ENCODE peak calls at places on chromosomes 1 and 21, in eight cellular contexts. Y is GM23338, T is PC-3, D is GM23248, L is OCI-LY7, V is MM.1S, X is HCT116, Q is hepatocyte. B is an unnamed sample. For H4K20me1, the result is how much of the 10 kb centered on the place peaks cover.

GRCh38 chr1:215502081-215502480 is 65.0 kb upstream of the KCTD3 start:
- DNase-seq in Y (no peak), T (no peak), D (no peak), L (no peak), V (no peak), X (no peak), Q (no peak), B (no peak)

GRCh38 chr21:44971672-44971995 is 31.8 kb downstream of the SLX9 start:
- DNase-seq in Y (no peak), T (no peak), D (no peak), L (no peak), V (no peak), X (no peak), Q (no peak), B (no peak)

GRCh38 chr1:32240140-32240951 is 6.7 kb upstream of the FAM167B start:
- DNase-seq in Y (peak), T (peak), D (peak), L (peak), V (peak), X (peak), Q (peak), B (peak)

GRCh38 chr1:59230622-59231021 is 66.3 kb upstream of the FGGY start:
- DNase-seq in Y (no peak), T (no peak), D (peak), L (no peak), V (no peak), X (no peak), Q (no peak), B (no peak)

GRCh38 chr1:82491301-82491986 is 690.7 kb downstream of the ADGRL2 start:
- DNase-seq in Y (no peak), T (no peak), D (peak), L (no peak), V (no peak), X (no peak), Q (no peak), B (no peak)

GRCh38 chr1:15128520-15129313 is 24.8 kb upstream of the TMEM51 start:
- DNase-seq in Y (peak), T (peak), D (peak), L (peak), V (peak), X (peak), Q (peak), B (peak)

GRCh38 chr1:83959824-83960441 is 39.0 kb downstream of the TTLL7 start:
- DNase-seq in Y (no peak), T (no peak), D (peak), L (no peak), V (no peak), X (no peak), Q (no peak), B (no peak)

GRCh38 chr21:31260790-31261189 is 83.3 kb downstream of the TIAM1 start:
- DNase-seq in Y (no peak), T (no peak), D (peak), L (no peak), V (no peak), X (no peak), Q (no peak), B (no peak)

GRCh38 chr1:96843196-96843595 is 121.6 kb downstream of the PTBP2 start:
- DNase-seq in Y (no peak), T (no peak), D (peak), L (no peak), V (no peak), X (no peak), Q (peak), B (no peak)

GRCh38 chr1:41568204-41568603 is 83.7 kb upstream of the EDN2 start:
- DNase-seq in Y (no peak), T (no peak), D (no peak), L (no peak), V (no peak), X (no peak), Q (no peak), B (no peak)
- H4K20me1 ChIP-seq in Y (under half), T (under half), D (under half), L (under half), V (under half), X (under half), Q (under half), B (under half)

GRCh38 chr1:151831605-151832004 is at the start of gene RORC:
- DNase-seq in Y (no peak), T (no peak), D (no peak), L (no peak), V (no peak), X (no peak), Q (no peak), B (no peak)

GRCh38 chr1:151829352-151830046 is 2.1 kb downstream of the RORC start:
- DNase-seq in Y (no peak), T (no peak), D (no peak), L (no peak), V (no peak), X (no peak), Q (no peak), B (no peak)

GRCh38 chr1:151828931-151829330 is 2.7 kb downstream of the RORC start:
- DNase-seq in Y (peak), T (peak), D (peak), L (no peak), V (no peak), X (no peak), Q (peak), B (peak)

GRCh38 chr1:151831256-151831591 is 378 bp downstream of the RORC start:
- DNase-seq in Y (no peak), T (no peak), D (no peak), L (no peak), V (no peak), X (no peak), Q (no peak), B (no peak)

DNA sequence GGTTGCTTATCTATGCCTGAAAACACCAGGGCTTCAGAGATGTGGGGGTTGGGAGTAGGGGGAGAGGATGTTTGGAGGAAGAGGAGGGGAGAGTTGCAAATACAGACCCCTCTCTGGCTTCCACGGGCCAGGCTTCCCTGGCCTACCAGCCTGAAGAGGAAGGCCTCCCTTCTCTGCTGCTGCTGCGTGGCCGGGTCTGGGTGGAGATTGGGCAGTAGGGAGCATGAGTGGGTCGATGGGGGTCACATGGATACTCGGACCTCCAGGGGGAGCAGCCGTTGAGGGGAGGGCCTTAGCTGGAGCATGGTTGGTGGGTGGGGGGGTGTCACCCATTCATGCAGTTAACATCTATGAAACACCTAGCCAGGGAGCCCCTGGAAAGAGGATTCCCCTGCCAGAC is 1.5 kb downstream of the RORC start:
- DNase-seq in Y (no peak), T (no peak), D (no peak), L (no peak), V (no peak), X (no peak), Q (no peak), B (no peak)
- H3K4me3 ChIP-seq in Y (peak), T (no peak), D (no peak), L (no peak), V (no peak), X (no peak), Q (no peak), B (no peak)

DNA sequence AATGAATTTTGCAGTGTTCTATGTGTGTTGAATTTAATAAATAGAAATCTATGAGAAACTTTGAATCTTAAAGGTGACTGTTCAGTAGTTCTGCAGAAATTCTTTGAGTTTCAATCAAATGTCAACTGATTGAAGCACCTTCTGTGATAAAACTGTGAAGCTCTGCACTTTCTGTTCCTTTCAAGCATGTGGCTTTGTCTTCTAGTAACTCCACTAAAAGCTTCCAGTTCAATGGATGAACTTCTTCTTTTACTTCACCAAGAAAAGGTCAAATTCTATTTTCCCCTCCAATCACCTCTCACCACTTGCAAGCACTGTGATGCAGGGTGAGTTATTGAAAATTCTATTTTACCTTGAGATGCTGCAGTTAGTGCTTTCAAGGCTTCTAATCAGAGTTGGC is 515.3 kb upstream of the B3GALT2 start:
- DNase-seq in Y (no peak), T (no peak), D (no peak), L (no peak), V (no peak), X (no peak), Q (no peak), B (no peak)
- TF ChIP-seq EZH2phosphoT487 in Y (no peak), T (no peak), D (no peak), L (no peak), V (no peak), X (no peak), Q (no peak), B (no peak)

GRCh38 chr1:176196728-176197127 is 10.4 kb downstream of the COP1 start:
- DNase-seq in Y (no peak), T (no peak), D (no peak), L (no peak), V (no peak), X (no peak), Q (no peak), B (no peak)

GRCh38 chr1:176198413-176198812 is 8.7 kb downstream of the COP1 start:
- DNase-seq in Y (no peak), T (no peak), D (no peak), L (no peak), V (no peak), X (no peak), Q (no peak), B (no peak)

GRCh38 chr1:176193663-176194062 is 13.4 kb downstream of the COP1 start:
- DNase-seq in Y (no peak), T (no peak), D (no peak), L (no peak), V (no peak), X (no peak), Q (no peak), B (no peak)

GRCh38 chr1:176193023-176193422 is 14.1 kb downstream of the COP1 start:
- DNase-seq in Y (no peak), T (no peak), D (no peak), L (no peak), V (no peak), X (no peak), Q (no peak), B (no peak)

GRCh38 chr1:176195547-176195946 is 11.5 kb downstream of the COP1 start:
- DNase-seq in Y (no peak), T (no peak), D (no peak), L (no peak), V (no peak), X (no peak), Q (no peak), B (no peak)
- H4K20me1 ChIP-seq in Y (under half), T (under half), D (under half), L (under half), V (under half), X (under half), Q (half or more), B (half or more)

DNA sequence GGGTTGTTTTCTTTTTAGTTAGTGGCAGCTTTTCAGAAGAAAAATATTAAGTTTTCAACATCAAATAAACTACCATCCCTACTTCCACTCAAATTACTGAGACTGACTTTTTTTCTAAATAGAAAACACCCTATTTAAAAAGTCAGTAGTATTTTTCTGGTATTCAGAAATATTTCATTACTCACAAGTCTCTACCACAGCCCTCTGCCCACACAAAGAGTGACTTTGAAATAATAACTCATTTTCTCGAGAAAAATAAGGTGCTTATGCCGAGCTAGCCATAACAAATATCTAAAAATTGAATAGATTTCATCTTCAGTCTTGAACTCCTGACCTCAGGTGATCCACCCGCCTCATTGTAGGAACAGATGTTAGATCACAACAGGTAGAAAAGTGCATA is 41.8 kb upstream of the USP25 start:
- DNase-seq in Y (no peak), T (no peak), D (peak), L (no peak), V (no peak), X (no peak), Q (no peak), B (no peak)
- H3K4me3 ChIP-seq in Y (no peak), T (peak), D (no peak), L (no peak), V (no peak), X (no peak), Q (no peak), B (no peak)

DNA sequence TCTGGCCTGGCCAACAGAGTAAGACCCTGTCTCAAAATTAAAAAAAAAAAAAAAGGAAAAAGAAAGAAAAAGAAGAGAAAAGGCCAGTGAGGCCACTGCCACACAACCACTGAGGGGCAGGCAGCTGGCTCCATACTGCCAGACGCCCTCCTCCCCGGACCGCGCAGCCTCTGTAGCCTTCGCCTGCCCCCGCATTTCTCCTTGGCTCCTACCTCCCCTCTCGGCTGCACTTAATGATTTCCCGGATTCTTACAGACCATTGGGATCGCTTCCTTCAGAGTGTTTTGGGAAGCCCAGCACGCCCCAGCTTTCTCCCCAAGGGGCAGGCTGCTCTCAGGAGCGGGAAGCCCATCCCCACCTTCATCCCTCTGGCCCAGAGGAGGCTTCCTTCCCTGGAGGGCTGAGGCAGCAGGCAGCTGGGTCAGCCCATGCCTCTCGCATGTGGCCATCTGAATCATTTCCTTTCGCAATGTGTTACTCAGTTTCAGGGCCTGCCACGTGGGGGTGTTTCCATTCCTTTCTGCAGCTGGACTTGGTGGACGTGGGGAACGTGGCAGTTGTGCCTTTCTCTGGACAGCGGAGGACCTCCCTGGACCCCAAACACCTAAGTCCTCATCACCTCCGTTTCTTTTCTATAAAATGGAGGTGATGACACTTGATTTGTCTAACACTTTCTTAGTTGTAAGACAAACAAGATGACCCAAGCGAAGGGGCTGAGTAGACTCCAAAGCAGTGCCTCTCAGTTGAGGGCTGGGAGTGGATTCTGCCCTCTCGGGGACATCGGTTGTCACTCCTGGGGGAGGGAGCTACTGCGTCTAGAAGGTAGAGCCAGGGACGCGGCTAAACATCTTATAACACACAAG is 2.3 kb downstream of the SLC2A5 start:
- DNase-seq in Y (no peak), T (peak), D (peak), L (peak), V (no peak), X (no peak), Q (no peak), B (no peak)
- TF ChIP-seq EZH2phosphoT487 in Y (no peak), T (no peak), D (no peak), L (no peak), V (no peak), X (no peak), Q (no peak), B (no peak)

GRCh38 chr1:1777510-1777909 is 760 bp downstream of the NADK start:
- DNase-seq in Y (peak), T (peak), D (peak), L (peak), V (peak), X (peak), Q (peak), B (peak)

GRCh38 chr1:1773874-1774273 is 4.4 kb downstream of the NADK start:
- DNase-seq in Y (no peak), T (no peak), D (no peak), L (no peak), V (no peak), X (no peak), Q (no peak), B (no peak)

GRCh38 chr1:1777950-1778826 is at the start of gene NADK:
- DNase-seq in Y (peak), T (peak), D (peak), L (peak), V (peak), X (peak), Q (peak), B (peak)

GRCh38 chr1:1776672-1777393 is 1.4 kb downstream of the NADK start:
- DNase-seq in Y (no peak), T (peak), D (no peak), L (peak), V (no peak), X (no peak), Q (peak), B (no peak)

GRCh38 chr1:1775364-1776226 is 2.7 kb downstream of the NADK start:
- DNase-seq in Y (peak), T (peak), D (no peak), L (peak), V (peak), X (no peak), Q (no peak), B (peak)
- H4K20me1 ChIP-seq in Y (under half), T (under half), D (under half), L (under half), V (under half), X (under half), Q (under half), B (under half)

GRCh38 chr1:233945979-233946378 is 41.5 kb downstream of the SLC35F3 start:
- DNase-seq in Y (no peak), T (no peak), D (no peak), L (no peak), V (no peak), X (no peak), Q (no peak), B (no peak)

GRCh38 chr1:233946724-233947123 is 42.2 kb downstream of the SLC35F3 start:
- DNase-seq in Y (no peak), T (no peak), D (no peak), L (no peak), V (no peak), X (no peak), Q (no peak), B (no peak)

GRCh38 chr1:233944596-233944995 is 40.1 kb downstream of the SLC35F3 start:
- DNase-seq in Y (no peak), T (no peak), D (no peak), L (no peak), V (no peak), X (no peak), Q (no peak), B (no peak)

GRCh38 chr1:233940908-233941307 is 36.4 kb downstream of the SLC35F3 start:
- DNase-seq in Y (no peak), T (no peak), D (no peak), L (no peak), V (no peak), X (no peak), Q (no peak), B (no peak)

GRCh38 chr1:233945573-233945972 is 41.1 kb downstream of the SLC35F3 start:
- DNase-seq in Y (no peak), T (peak), D (no peak), L (no peak), V (no peak), X (peak), Q (no peak), B (no peak)
- H3K4me3 ChIP-seq in Y (no peak), T (no peak), D (no peak), L (no peak), V (no peak), X (no peak), Q (no peak), B (no peak)

GRCh38 chr1:53959664-53960250 is 13.6 kb downstream of the LRRC42 start:
- DNase-seq in Y (peak), T (peak), D (peak), L (peak), V (peak), X (no peak), Q (no peak), B (no peak)
- TF ChIP-seq EZH2phosphoT487 in Y (no peak), T (no peak), D (no peak), L (no peak), V (no peak), X (no peak), Q (no peak), B (no peak)

B was measured in neural progenitor cell.